ENCODE peak calls at places on chromosome 14, in five cellular contexts. K, N, X, A and Y are unnamed samples.

GRCh38 chr14:96584199-96584906 is 82.2 kb downstream of the PAPOLA start:
- DNase-seq in K (no peak), N (peak), X (peak), A (peak), Y (peak)

GRCh38 chr14:64550539-64551333 is 975 bp downstream of the PPP1R36 start:
- DNase-seq in K (no peak), N (no peak), X (no peak), A (no peak), Y (no peak)

GRCh38 chr14:64763801-64764511 is 59.7 kb downstream of the PLEKHG3 start:
- DNase-seq in K (peak), N (peak), X (peak), A (no peak), Y (no peak)

GRCh38 chr14:95255487-95255886 is 64.2 kb downstream of the CLMN start:
- DNase-seq in K (no peak), N (peak), X (peak), A (peak), Y (no peak)

GRCh38 chr14:87944987-87945604 is 47.9 kb downstream of the GALC start:
- DNase-seq in K (no peak), N (peak), X (peak), A (peak), Y (peak)

GRCh38 chr14:69023035-69023434 is 43.9 kb upstream of the ACTN1 start:
- DNase-seq in K (no peak), N (no peak), X (no peak), A (no peak), Y (no peak)

GRCh38 chr14:22872833-22873520 is 1.4 kb downstream of the LRP10 start:
- DNase-seq in K (no peak), N (peak), X (no peak), A (no peak), Y (no peak)

GRCh38 chr14:96088911-96089310 is 49.7 kb downstream of the C14orf132 start:
- DNase-seq in K (peak), N (no peak), X (no peak), A (no peak), Y (no peak)

GRCh38 chr14:63544641-63545234 is 1.6 kb upstream of the PPP2R5E start:
- DNase-seq in K (no peak), N (peak), X (peak), A (peak), Y (no peak)

GRCh38 chr14:98692832-98693231 is 579.2 kb downstream of the BCL11B start:
- DNase-seq in K (no peak), N (no peak), X (no peak), A (no peak), Y (no peak)

GRCh38 chr14:72608391-72609204 is 285.3 kb downstream of the DPF3 start:
- DNase-seq in K (no peak), N (peak), X (peak), A (no peak), Y (no peak)

GRCh38 chr14:51860164-51860835 is at the start of gene GNG2:
- DNase-seq in K (peak), N (peak), X (peak), A (peak), Y (peak)

GRCh38 chr14:85537526-85537925 is 7.6 kb downstream of the FLRT2 start:
- DNase-seq in K (no peak), N (no peak), X (no peak), A (no peak), Y (no peak)
- H3K4me3 ChIP-seq in K (no peak), N (no peak), X (no peak), A (no peak), Y (no peak)

GRCh38 chr14:93103392-93104080 is 12.2 kb downstream of the ITPK1 start:
- DNase-seq in K (no peak), N (no peak), X (no peak), A (peak), Y (peak)

GRCh38 chr14:93107383-93107782 is 8.3 kb downstream of the ITPK1 start:
- DNase-seq in K (no peak), N (no peak), X (no peak), A (no peak), Y (no peak)

GRCh38 chr14:93106541-93107156 is 9.1 kb downstream of the ITPK1 start:
- DNase-seq in K (no peak), N (no peak), X (no peak), A (no peak), Y (no peak)

GRCh38 chr14:93105362-93105761 is 10.4 kb downstream of the ITPK1 start:
- DNase-seq in K (no peak), N (peak), X (no peak), A (no peak), Y (no peak)

DNA sequence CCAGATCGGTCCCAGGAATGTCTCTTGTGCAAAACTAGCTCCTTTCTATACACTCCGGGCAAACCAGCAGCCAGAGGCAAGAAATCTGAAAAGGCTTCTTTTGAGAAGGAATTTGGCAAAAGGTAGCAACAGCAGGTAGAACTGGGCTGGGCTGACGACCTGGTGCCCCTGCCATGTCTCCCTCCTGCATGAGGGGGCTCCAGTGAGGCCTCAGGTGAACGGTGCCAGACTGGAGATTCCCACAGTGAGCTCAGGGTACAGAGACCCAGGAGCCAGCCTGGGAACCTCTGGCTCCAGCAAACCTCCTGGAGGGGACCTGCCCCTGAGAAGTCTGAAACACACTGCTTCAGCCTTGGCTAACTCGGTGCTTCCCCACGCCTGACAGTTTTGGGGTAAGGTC is 10.8 kb downstream of the ITPK1 start:
- DNase-seq in K (no peak), N (no peak), X (no peak), A (no peak), Y (no peak)
- TF ChIP-seq CTCF in K (no peak), N (no peak), X (no peak), A (peak), Y (no peak)

GRCh38 chr14:37588667-37588955 is 6.4 kb downstream of the FOXA1 start:
- DNase-seq in K (no peak), N (no peak), X (no peak), A (no peak), Y (no peak)

GRCh38 chr14:37586783-37587428 is 8.1 kb downstream of the FOXA1 start:
- DNase-seq in K (no peak), N (no peak), X (no peak), A (no peak), Y (no peak)

GRCh38 chr14:37585971-37586759 is 8.9 kb downstream of the FOXA1 start:
- DNase-seq in K (no peak), N (no peak), X (no peak), A (no peak), Y (no peak)

GRCh38 chr14:37587881-37588666 is 7.0 kb downstream of the FOXA1 start:
- DNase-seq in K (no peak), N (no peak), X (no peak), A (no peak), Y (no peak)

DNA sequence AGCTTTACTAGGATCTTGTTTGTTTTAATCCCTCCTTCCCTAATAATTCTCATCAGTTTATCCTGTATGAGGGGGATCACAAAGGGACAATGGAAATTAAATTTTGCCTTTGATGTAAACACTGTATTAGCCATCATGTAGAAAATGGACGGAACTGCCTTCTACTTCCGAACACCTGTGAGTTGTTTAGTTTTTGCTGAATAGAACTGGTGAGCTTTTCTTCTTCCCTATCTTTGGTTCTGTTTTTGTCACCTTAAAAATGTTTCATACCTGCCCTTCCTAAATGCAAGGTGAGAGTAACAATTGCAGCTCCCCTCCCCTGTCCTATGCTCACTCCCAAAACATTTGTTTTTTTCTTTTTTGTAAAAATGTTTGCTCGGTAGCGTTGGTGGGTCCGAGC is 7.6 kb downstream of the FOXA1 start:
- DNase-seq in K (no peak), N (no peak), X (peak), A (no peak), Y (no peak)
- H3K4me3 ChIP-seq in K (no peak), N (no peak), X (no peak), A (no peak), Y (no peak)

GRCh38 chr14:99760817-99761216 is 32.4 kb upstream of the EML1 start:
- DNase-seq in K (peak), N (no peak), X (no peak), A (no peak), Y (no peak)
- TF ChIP-seq CTCF in K (no peak), N (no peak), X (no peak), A (no peak), Y (no peak)

DNA sequence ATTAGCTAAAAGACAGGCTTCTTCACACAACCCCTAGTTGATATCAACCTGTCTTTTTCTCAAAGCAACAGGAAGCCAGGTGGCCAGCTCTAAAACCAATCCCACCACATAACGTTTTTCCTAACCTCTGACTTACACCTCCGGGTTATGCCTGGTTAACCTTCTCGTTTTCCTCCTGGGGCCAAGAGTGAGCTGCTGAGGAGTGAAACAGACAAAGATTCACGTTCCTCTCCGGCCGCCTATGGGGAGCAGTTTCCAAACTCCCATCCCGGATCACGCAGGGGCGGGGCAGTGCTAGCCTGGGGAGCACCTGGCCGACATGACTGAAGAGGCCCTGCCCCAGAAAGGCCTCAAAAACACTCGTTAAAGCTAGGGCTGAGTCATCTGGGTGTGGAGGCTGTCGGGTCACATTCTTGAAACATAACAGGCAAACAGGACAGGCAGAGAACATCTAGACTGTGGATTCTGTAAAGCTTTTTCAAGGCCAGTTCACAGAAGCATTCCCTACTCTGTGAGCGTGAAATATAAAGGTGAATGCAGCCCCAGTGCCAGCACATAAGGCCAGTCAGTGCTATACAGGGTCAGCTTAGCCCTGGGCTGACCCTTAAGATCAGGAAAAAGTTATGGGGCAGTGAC is 25.9 kb upstream of the LGALS3 start:
- DNase-seq in K (peak), N (peak), X (peak), A (peak), Y (peak)
- H3K4me3 ChIP-seq in K (no peak), N (peak), X (no peak), A (peak), Y (peak)

DNA sequence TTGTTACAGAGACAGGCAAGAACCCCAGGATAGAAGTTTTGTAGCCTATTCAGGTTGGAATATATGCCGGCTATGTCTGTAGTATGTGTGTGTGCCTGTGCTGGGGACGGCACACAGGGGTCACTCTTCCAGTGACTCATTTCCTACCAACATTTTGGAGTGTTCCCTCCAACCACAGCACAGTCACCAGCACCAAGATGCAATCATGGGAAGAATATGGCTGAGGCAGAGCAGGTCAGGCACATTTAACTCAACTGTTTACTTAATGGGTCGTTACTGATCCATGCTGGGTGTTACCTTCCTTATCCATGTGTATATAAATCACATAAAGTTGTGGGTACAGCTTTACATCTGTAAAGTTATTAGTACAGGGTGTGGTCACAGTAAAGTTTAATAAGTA is 178.3 kb downstream of the PRKD1 start:
- DNase-seq in K (no peak), N (peak), X (peak), A (no peak), Y (no peak)
- TF ChIP-seq CTCF in K (no peak), N (peak), X (no peak), A (no peak), Y (no peak)

DNA sequence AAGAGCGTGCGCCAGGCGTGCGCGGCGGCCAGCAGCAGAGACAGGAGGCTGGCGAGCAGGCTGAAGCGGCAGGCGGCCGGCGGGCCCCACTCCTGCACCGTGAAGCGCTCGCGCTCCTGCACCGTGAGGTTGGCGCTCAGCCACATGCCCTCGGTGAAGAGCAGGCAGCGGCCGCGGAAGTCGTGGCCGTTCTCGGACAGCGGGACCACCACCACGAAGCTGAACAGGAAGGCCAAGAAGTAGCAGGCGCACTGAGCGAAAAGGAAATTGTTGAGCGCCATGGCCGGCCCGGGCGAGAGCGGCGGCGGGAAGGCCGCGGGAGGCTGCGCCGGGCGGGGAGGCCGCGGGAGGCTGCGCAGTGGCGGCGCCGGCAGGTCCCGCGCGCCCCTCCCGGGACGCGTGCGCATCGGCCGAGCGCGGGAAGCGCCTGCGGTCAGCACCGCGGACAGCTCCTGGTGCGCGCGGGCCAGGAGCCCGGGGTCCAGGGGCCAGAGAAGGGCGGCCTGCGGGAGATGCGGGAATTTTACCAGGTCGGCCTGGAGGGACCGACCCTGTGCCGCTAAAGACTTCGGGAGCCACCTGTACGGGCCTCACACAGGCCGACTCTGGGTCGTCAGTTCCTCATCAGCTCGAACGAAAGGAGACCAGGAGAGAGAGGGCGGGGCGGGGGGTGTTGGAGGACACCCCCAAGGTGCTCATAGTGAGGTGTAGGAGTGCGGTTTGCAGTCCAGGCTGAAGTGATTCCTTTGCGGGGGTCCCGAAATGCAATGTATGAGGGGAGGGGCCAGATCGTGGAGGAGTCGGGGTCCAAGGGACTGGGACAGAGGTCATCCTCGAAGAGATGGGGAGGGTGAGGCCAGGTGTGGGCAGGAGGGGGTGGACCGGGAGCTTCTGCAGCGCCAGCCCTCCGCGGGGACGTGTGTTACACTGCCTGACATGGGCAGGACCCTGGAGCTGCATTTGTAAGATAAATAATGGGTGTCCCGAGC is at the start of gene TMEM179:
- DNase-seq in K (peak), N (peak), X (peak), A (no peak), Y (no peak)
- H3K4me3 ChIP-seq in K (no peak), N (no peak), X (no peak), A (no peak), Y (no peak)

DNA sequence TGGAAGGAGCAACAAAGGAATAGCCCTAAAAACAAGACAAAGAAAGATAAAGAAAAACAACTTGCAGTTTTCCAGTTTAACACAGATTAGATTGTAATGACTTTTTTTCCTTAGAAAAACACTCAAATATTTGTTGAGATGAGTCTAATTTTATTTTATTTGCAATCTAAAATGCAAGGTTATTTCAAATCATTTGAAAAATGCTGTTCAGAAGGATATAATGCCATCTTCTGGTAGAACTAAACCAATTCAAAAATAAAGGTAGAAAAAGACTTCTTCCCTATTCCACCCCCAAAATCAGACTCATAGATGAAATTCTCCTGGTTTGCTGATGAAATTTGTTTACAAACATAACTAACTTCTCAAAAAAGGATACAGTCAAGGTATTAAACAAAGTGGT is 84.5 kb upstream of the TTC7B start:
- DNase-seq in K (no peak), N (peak), X (peak), A (no peak), Y (no peak)
- TF ChIP-seq CTCF in K (no peak), N (no peak), X (no peak), A (peak), Y (no peak)

GRCh38 chr14:54881235-54881760 is 21.3 kb downstream of the GCH1 start:
- DNase-seq in K (no peak), N (peak), X (no peak), A (peak), Y (peak)
- H3K4me3 ChIP-seq in K (peak), N (peak), X (peak), A (peak), Y (peak)